ENCODE peak calls at places on chromosomes 2 and 18, in ten cellular contexts. One of them, this sample, is unnamed.

GRCh38 chr2:161059388-161059787 is 100.8 kb upstream of the TANK start:
- DNase-seq in H54: no peak
- DNase-seq in body of pancreas: no peak
- DNase-seq in A549: no peak
- DNase-seq in heart left ventricle: peak
- DNase-seq in spleen: no peak
- DNase-seq in right lobe of liver: no peak
- DNase-seq in sigmoid colon: no peak
- DNase-seq in tibial nerve: no peak
- DNase-seq in Peyer's patch: no peak
- DNase-seq in this sample: no peak

GRCh38 chr2:13669607-13670006 is 952.9 kb downstream of the TRIB2 start:
- DNase-seq in H54: no peak
- DNase-seq in body of pancreas: no peak
- DNase-seq in A549: no peak
- DNase-seq in heart left ventricle: no peak
- DNase-seq in spleen: no peak
- DNase-seq in right lobe of liver: no peak
- DNase-seq in sigmoid colon: no peak
- DNase-seq in tibial nerve: no peak
- DNase-seq in Peyer's patch: no peak
- DNase-seq in this sample: no peak

GRCh38 chr2:148201075-148202004 is 180.4 kb downstream of the MBD5 start:
- DNase-seq in H54: peak
- DNase-seq in body of pancreas: peak
- DNase-seq in A549: peak
- DNase-seq in heart left ventricle: peak
- DNase-seq in spleen: no peak
- DNase-seq in right lobe of liver: peak
- DNase-seq in sigmoid colon: peak
- DNase-seq in tibial nerve: peak
- DNase-seq in Peyer's patch: peak
- DNase-seq in this sample: peak

GRCh38 chr18:28767201-28767600 is 590.3 kb upstream of the CDH2 start:
- DNase-seq in H54: no peak
- DNase-seq in body of pancreas: no peak
- DNase-seq in A549: no peak
- DNase-seq in heart left ventricle: no peak
- DNase-seq in spleen: no peak
- DNase-seq in right lobe of liver: no peak
- DNase-seq in sigmoid colon: no peak
- DNase-seq in tibial nerve: no peak
- DNase-seq in Peyer's patch: no peak
- DNase-seq in this sample: no peak

GRCh38 chr2:225615514-225615913 is 216.0 kb downstream of the NYAP2 start:
- DNase-seq in H54: no peak
- DNase-seq in body of pancreas: no peak
- DNase-seq in A549: no peak
- DNase-seq in heart left ventricle: no peak
- DNase-seq in spleen: no peak
- DNase-seq in right lobe of liver: no peak
- DNase-seq in sigmoid colon: no peak
- DNase-seq in tibial nerve: no peak
- DNase-seq in Peyer's patch: no peak
- DNase-seq in this sample: no peak

GRCh38 chr2:118032169-118033013 is 18.5 kb upstream of the CCDC93 start:
- DNase-seq in H54: no peak
- DNase-seq in body of pancreas: peak
- DNase-seq in A549: peak
- DNase-seq in heart left ventricle: no peak
- DNase-seq in spleen: no peak
- DNase-seq in right lobe of liver: peak
- DNase-seq in sigmoid colon: no peak
- DNase-seq in tibial nerve: peak
- DNase-seq in Peyer's patch: no peak
- DNase-seq in this sample: peak

GRCh38 chr2:231937057-231937456 is 10.9 kb upstream of the NPPC start:
- DNase-seq in H54: no peak
- DNase-seq in body of pancreas: no peak
- DNase-seq in A549: no peak
- DNase-seq in heart left ventricle: no peak
- DNase-seq in spleen: no peak
- DNase-seq in right lobe of liver: no peak
- DNase-seq in sigmoid colon: no peak
- DNase-seq in tibial nerve: no peak
- DNase-seq in Peyer's patch: no peak
- DNase-seq in this sample: no peak

GRCh38 chr18:63890950-63891304 is 3.4 kb downstream of the SERPINB2 start:
- DNase-seq in H54: no peak
- DNase-seq in body of pancreas: no peak
- DNase-seq in A549: peak
- DNase-seq in heart left ventricle: no peak
- DNase-seq in spleen: no peak
- DNase-seq in right lobe of liver: no peak
- DNase-seq in sigmoid colon: no peak
- DNase-seq in tibial nerve: no peak
- DNase-seq in Peyer's patch: no peak
- DNase-seq in this sample: no peak

GRCh38 chr2:106147159-106147558 is 46.9 kb downstream of the UXS1 start:
- DNase-seq in H54: peak
- DNase-seq in body of pancreas: no peak
- DNase-seq in A549: no peak
- DNase-seq in heart left ventricle: no peak
- DNase-seq in spleen: no peak
- DNase-seq in right lobe of liver: no peak
- DNase-seq in sigmoid colon: no peak
- DNase-seq in tibial nerve: no peak
- DNase-seq in Peyer's patch: no peak
- DNase-seq in this sample: no peak

GRCh38 chr2:221572180-221572820 is at the start of gene EPHA4:
- DNase-seq in H54: peak
- DNase-seq in body of pancreas: peak
- DNase-seq in A549: peak
- DNase-seq in heart left ventricle: peak
- DNase-seq in spleen: peak
- DNase-seq in right lobe of liver: peak
- DNase-seq in sigmoid colon: peak
- DNase-seq in tibial nerve: peak
- DNase-seq in Peyer's patch: peak
- DNase-seq in this sample: peak

GRCh38 chr2:205022751-205023150 is 477.5 kb downstream of the PARD3B start:
- DNase-seq in H54: no peak
- DNase-seq in body of pancreas: no peak
- DNase-seq in A549: no peak
- DNase-seq in heart left ventricle: no peak
- DNase-seq in spleen: no peak
- DNase-seq in right lobe of liver: no peak
- DNase-seq in sigmoid colon: no peak
- DNase-seq in tibial nerve: no peak
- DNase-seq in Peyer's patch: no peak
- DNase-seq in this sample: no peak

GRCh38 chr2:71685073-71685848 is 231.9 kb downstream of the DYSF start:
- DNase-seq in H54: no peak
- DNase-seq in body of pancreas: no peak
- DNase-seq in A549: no peak
- DNase-seq in heart left ventricle: no peak
- DNase-seq in spleen: peak
- DNase-seq in right lobe of liver: peak
- DNase-seq in sigmoid colon: peak
- DNase-seq in tibial nerve: no peak
- DNase-seq in Peyer's patch: peak
- DNase-seq in this sample: no peak

GRCh38 chr2:37379881-37380296 is 35.5 kb downstream of the QPCT start:
- DNase-seq in H54: no peak
- DNase-seq in body of pancreas: no peak
- DNase-seq in A549: no peak
- DNase-seq in heart left ventricle: no peak
- DNase-seq in spleen: no peak
- DNase-seq in right lobe of liver: no peak
- DNase-seq in sigmoid colon: no peak
- DNase-seq in tibial nerve: no peak
- DNase-seq in Peyer's patch: no peak
- DNase-seq in this sample: no peak

GRCh38 chr18:58113337-58113736 is 69.3 kb downstream of the NEDD4L start:
- DNase-seq in H54: no peak
- DNase-seq in body of pancreas: no peak
- DNase-seq in A549: no peak
- DNase-seq in heart left ventricle: no peak
- DNase-seq in spleen: no peak
- DNase-seq in right lobe of liver: no peak
- DNase-seq in sigmoid colon: no peak
- DNase-seq in tibial nerve: no peak
- DNase-seq in Peyer's patch: no peak
- DNase-seq in this sample: no peak

GRCh38 chr2:233448565-233448964 is 94.3 kb downstream of the DGKD start:
- DNase-seq in H54: no peak
- DNase-seq in body of pancreas: no peak
- DNase-seq in A549: no peak
- DNase-seq in heart left ventricle: no peak
- DNase-seq in spleen: peak
- DNase-seq in right lobe of liver: peak
- DNase-seq in sigmoid colon: peak
- DNase-seq in tibial nerve: no peak
- DNase-seq in Peyer's patch: no peak
- DNase-seq in this sample: no peak

GRCh38 chr18:51463483-51464136 is 266.1 kb upstream of the MEX3C start:
- DNase-seq in H54: no peak
- DNase-seq in body of pancreas: no peak
- DNase-seq in A549: no peak
- DNase-seq in heart left ventricle: no peak
- DNase-seq in spleen: no peak
- DNase-seq in right lobe of liver: no peak
- DNase-seq in sigmoid colon: no peak
- DNase-seq in tibial nerve: no peak
- DNase-seq in Peyer's patch: no peak
- DNase-seq in this sample: no peak

DNA sequence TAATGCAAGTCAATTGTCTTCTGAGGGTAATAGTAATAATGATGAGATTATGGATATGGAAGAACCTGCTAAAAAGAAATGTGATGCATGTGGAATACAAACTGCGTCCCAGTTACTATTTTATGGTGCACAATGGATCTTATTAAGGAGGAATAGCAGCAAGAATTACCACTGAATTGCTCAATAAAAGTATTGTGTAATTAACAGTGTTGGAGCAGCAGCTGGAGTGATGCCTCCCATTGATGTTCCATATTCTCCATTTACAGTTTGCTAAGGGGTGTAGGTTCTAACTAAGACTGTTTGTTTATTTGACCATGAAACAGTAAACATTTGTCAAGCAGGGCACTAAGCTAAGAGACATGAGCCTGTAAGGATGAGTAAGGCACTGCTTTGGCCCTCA is 167.9 kb downstream of the HRH4 start:
- DNase-seq in H54: no peak
- DNase-seq in body of pancreas: no peak
- DNase-seq in A549: no peak
- DNase-seq in heart left ventricle: no peak
- DNase-seq in spleen: no peak
- DNase-seq in right lobe of liver: no peak
- DNase-seq in sigmoid colon: no peak
- DNase-seq in tibial nerve: no peak
- DNase-seq in Peyer's patch: no peak
- DNase-seq in this sample: no peak
- TF ChIP-seq POLR2A in H54: no peak
- TF ChIP-seq POLR2A in body of pancreas: no peak
- TF ChIP-seq POLR2A in A549: no peak
- TF ChIP-seq POLR2A in heart left ventricle: no peak
- TF ChIP-seq POLR2A in spleen: no peak
- TF ChIP-seq POLR2A in right lobe of liver: no peak
- TF ChIP-seq POLR2A in sigmoid colon: no peak
- TF ChIP-seq POLR2A in tibial nerve: no peak
- TF ChIP-seq POLR2A in Peyer's patch: no peak
- TF ChIP-seq POLR2A in this sample: no peak

GRCh38 chr2:88054300-88055048 is 1.1 kb downstream of the KRCC1 start:
- DNase-seq in H54: no peak
- DNase-seq in body of pancreas: no peak
- DNase-seq in A549: no peak
- DNase-seq in heart left ventricle: no peak
- DNase-seq in spleen: peak
- DNase-seq in right lobe of liver: no peak
- DNase-seq in sigmoid colon: no peak
- DNase-seq in tibial nerve: no peak
- DNase-seq in Peyer's patch: no peak
- DNase-seq in this sample: no peak
- TF ChIP-seq POLR2A in H54: no peak
- TF ChIP-seq POLR2A in body of pancreas: no peak
- TF ChIP-seq POLR2A in A549: no peak
- TF ChIP-seq POLR2A in heart left ventricle: no peak
- TF ChIP-seq POLR2A in spleen: no peak
- TF ChIP-seq POLR2A in right lobe of liver: no peak
- TF ChIP-seq POLR2A in sigmoid colon: no peak
- TF ChIP-seq POLR2A in tibial nerve: no peak
- TF ChIP-seq POLR2A in Peyer's patch: peak
- TF ChIP-seq POLR2A in this sample: no peak

DNA sequence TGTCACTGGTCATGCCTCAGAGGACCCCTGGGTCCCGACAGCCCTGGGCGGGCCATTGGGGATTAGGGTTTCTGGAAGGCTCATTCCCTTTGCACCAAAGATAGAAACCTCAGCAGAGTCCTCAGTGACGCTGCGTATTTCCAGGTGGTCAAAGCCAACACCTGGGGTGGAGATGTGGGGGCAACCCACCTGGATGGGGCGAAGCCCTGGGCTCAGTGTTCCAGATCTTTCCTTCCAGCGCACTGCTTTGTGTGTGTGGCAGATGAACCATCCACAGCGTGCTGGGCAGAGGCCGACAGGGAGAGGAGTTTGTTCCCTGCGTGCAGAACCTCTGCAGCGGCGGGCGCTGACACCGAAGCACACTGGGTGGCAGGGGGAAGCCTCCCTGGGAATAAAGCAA is 143.9 kb downstream of the CTIF start:
- DNase-seq in H54: no peak
- DNase-seq in body of pancreas: no peak
- DNase-seq in A549: no peak
- DNase-seq in heart left ventricle: no peak
- DNase-seq in spleen: peak
- DNase-seq in right lobe of liver: no peak
- DNase-seq in sigmoid colon: no peak
- DNase-seq in tibial nerve: no peak
- DNase-seq in Peyer's patch: peak
- DNase-seq in this sample: no peak
- TF ChIP-seq POLR2A in H54: no peak
- TF ChIP-seq POLR2A in body of pancreas: no peak
- TF ChIP-seq POLR2A in A549: no peak
- TF ChIP-seq POLR2A in heart left ventricle: no peak
- TF ChIP-seq POLR2A in spleen: no peak
- TF ChIP-seq POLR2A in right lobe of liver: no peak
- TF ChIP-seq POLR2A in sigmoid colon: no peak
- TF ChIP-seq POLR2A in tibial nerve: no peak
- TF ChIP-seq POLR2A in Peyer's patch: no peak
- TF ChIP-seq POLR2A in this sample: no peak

GRCh38 chr18:12990977-12991838 is at the start of gene CEP192:
- DNase-seq in H54: peak
- DNase-seq in body of pancreas: peak
- DNase-seq in A549: peak
- DNase-seq in heart left ventricle: peak
- DNase-seq in spleen: peak
- DNase-seq in right lobe of liver: peak
- DNase-seq in sigmoid colon: peak
- DNase-seq in tibial nerve: peak
- DNase-seq in Peyer's patch: peak
- DNase-seq in this sample: peak
- TF ChIP-seq POLR2A in H54: peak
- TF ChIP-seq POLR2A in body of pancreas: peak
- TF ChIP-seq POLR2A in A549: peak
- TF ChIP-seq POLR2A in heart left ventricle: peak
- TF ChIP-seq POLR2A in spleen: no peak
- TF ChIP-seq POLR2A in right lobe of liver: peak
- TF ChIP-seq POLR2A in sigmoid colon: peak
- TF ChIP-seq POLR2A in tibial nerve: peak
- TF ChIP-seq POLR2A in Peyer's patch: peak
- TF ChIP-seq POLR2A in this sample: peak

GRCh38 chr2:75710577-75711253 is at the start of gene GCFC2:
- DNase-seq in H54: peak
- DNase-seq in body of pancreas: peak
- DNase-seq in A549: peak
- DNase-seq in heart left ventricle: peak
- DNase-seq in spleen: peak
- DNase-seq in right lobe of liver: peak
- DNase-seq in sigmoid colon: peak
- DNase-seq in tibial nerve: peak
- DNase-seq in Peyer's patch: peak
- DNase-seq in this sample: peak
- TF ChIP-seq POLR2A in H54: peak
- TF ChIP-seq POLR2A in body of pancreas: peak
- TF ChIP-seq POLR2A in A549: peak
- TF ChIP-seq POLR2A in heart left ventricle: no peak
- TF ChIP-seq POLR2A in spleen: no peak
- TF ChIP-seq POLR2A in right lobe of liver: peak
- TF ChIP-seq POLR2A in sigmoid colon: no peak
- TF ChIP-seq POLR2A in tibial nerve: peak
- TF ChIP-seq POLR2A in Peyer's patch: peak
- TF ChIP-seq POLR2A in this sample: peak

This sample was measured in prostate gland.